ENCODE peak calls at places on chromosome 20, in five cellular contexts. X, Q, I, Y and F are unnamed samples.

GRCh38 chr20:48360338-48360698 is 467.5 kb downstream of the PREX1 start:
- DNase-seq in X (no peak), Q (no peak), I (no peak), Y (peak; percentile 68), F (no peak)

GRCh38 chr20:11979306-11980128 is 61.8 kb downstream of the BTBD3 start:
- DNase-seq in X (no peak), Q (no peak), I (no peak), Y (peak; percentile 12), F (no peak)

GRCh38 chr20:36196676-36197075 is 39.6 kb upstream of the AAR2 start:
- DNase-seq in X (no peak), Q (no peak), I (no peak), Y (no peak), F (no peak)

GRCh38 chr20:48401359-48401758 is 426.4 kb downstream of the PREX1 start:
- DNase-seq in X (no peak), Q (no peak), I (no peak), Y (no peak), F (no peak)

GRCh38 chr20:35515949-35516645 is 13.4 kb downstream of the C20orf173 start:
- DNase-seq in X (no peak), Q (peak; percentile 38), I (peak; percentile 22), Y (no peak), F (no peak)

GRCh38 chr20:47300071-47300470 is 56.4 kb downstream of the ZMYND8 start:
- DNase-seq in X (no peak), Q (no peak), I (no peak), Y (no peak), F (no peak)

GRCh38 chr20:38604873-38605303 is 3.3 kb downstream of the ARHGAP40 start:
- DNase-seq in X (peak; percentile 100), Q (peak; percentile 92), I (no peak), Y (no peak), F (no peak)

GRCh38 chr20:25203089-25203488 is 7.6 kb downstream of the ENTPD6 start:
- DNase-seq in X (no peak), Q (no peak), I (no peak), Y (no peak), F (no peak)

GRCh38 chr20:60238992-60239655 is 280.9 kb downstream of the CDH26 start:
- DNase-seq in X (no peak), Q (no peak), I (no peak), Y (no peak), F (no peak)

GRCh38 chr20:184288-184687 is 5.2 kb downstream of the DEFB128 start:
- DNase-seq in X (no peak), Q (no peak), I (no peak), Y (no peak), F (no peak)

GRCh38 chr20:856361-856775 is 22.9 kb downstream of the FAM110A start:
- DNase-seq in X (no peak), Q (peak; percentile 72), I (no peak), Y (no peak), F (no peak)

GRCh38 chr20:10469599-10469998 is 34.5 kb downstream of the SLX4IP start:
- DNase-seq in X (peak; percentile 77), Q (peak; percentile 76), I (peak; percentile 38), Y (no peak), F (no peak)

GRCh38 chr20:50281831-50282591 is 91.4 kb downstream of the CEBPB start:
- DNase-seq in X (peak; percentile 71), Q (no peak), I (peak; percentile 76), Y (no peak), F (no peak)

GRCh38 chr20:61210862-61211261 is 41.2 kb upstream of the CDH4 start:
- DNase-seq in X (no peak), Q (no peak), I (no peak), Y (no peak), F (no peak)

GRCh38 chr20:32532246-32532645 is 52.9 kb downstream of the NOL4L start:
- DNase-seq in X (no peak), Q (no peak), I (no peak), Y (no peak), F (no peak)

GRCh38 chr20:63087872-63088680 is 81.3 kb upstream of the BHLHE23 start:
- DNase-seq in X (no peak), Q (no peak), I (no peak), Y (no peak), F (no peak)

GRCh38 chr20:59178983-59179595 is 15.5 kb downstream of the ZNF831 start:
- DNase-seq in X (no peak), Q (no peak), I (no peak), Y (no peak), F (no peak)

GRCh38 chr20:49753133-49753532 is 39.5 kb upstream of the B4GALT5 start:
- DNase-seq in X (no peak), Q (no peak), I (no peak), Y (no peak), F (no peak)

GRCh38 chr20:25989196-25989595 is 292.5 kb upstream of the ZNF337 start:
- DNase-seq in X (no peak), Q (no peak), I (no peak), Y (no peak), F (no peak)

GRCh38 chr20:7926767-7927166 is 13.5 kb downstream of the HAO1 start:
- DNase-seq in X (peak; percentile 23), Q (no peak), I (no peak), Y (no peak), F (no peak)

GRCh38 chr20:13260620-13261279 is 39.7 kb downstream of the ISM1 start:
- DNase-seq in X (peak; percentile 52), Q (no peak), I (no peak), Y (no peak), F (no peak)

GRCh38 chr20:51562334-51563140 is 20.0 kb upstream of the NFATC2 start:
- DNase-seq in X (no peak), Q (peak; percentile 65), I (no peak), Y (no peak), F (peak; percentile 85)

GRCh38 chr20:60953311-60953710 is 298.8 kb upstream of the CDH4 start:
- DNase-seq in X (no peak), Q (no peak), I (no peak), Y (no peak), F (no peak)

GRCh38 chr20:8020314-8021079 is 936 bp upstream of the TMX4 start:
- DNase-seq in X (peak; percentile 23), Q (no peak), I (no peak), Y (peak; percentile 85), F (no peak)

GRCh38 chr20:841568-842546 is 8.3 kb downstream of the FAM110A start:
- DNase-seq in X (no peak), Q (no peak), I (no peak), Y (no peak), F (peak; percentile 78)

GRCh38 chr20:49627329-49627761 is 59.4 kb upstream of the PTGIS start:
- DNase-seq in X (no peak), Q (no peak), I (no peak), Y (no peak), F (no peak)

GRCh38 chr20:47502801-47503239 is 1.1 kb downstream of the NCOA3 start:
- DNase-seq in X (peak; percentile 52), Q (peak; percentile 44), I (peak; percentile 35), Y (no peak), F (no peak)

GRCh38 chr20:56439784-56440291 is 27.8 kb downstream of the CASS4 start:
- DNase-seq in X (no peak), Q (no peak), I (no peak), Y (no peak), F (no peak)
- TF ChIP-seq HDAC2 in X (no peak), Q (no peak), I (no peak), Y (no peak), F (no peak)

GRCh38 chr20:44342240-44342639 is 5.4 kb downstream of the R3HDML start:
- DNase-seq in X (no peak), Q (no peak), I (peak; percentile 11), Y (no peak), F (no peak)
- TF ChIP-seq HDAC2 in X (no peak), Q (no peak), I (no peak), Y (no peak), F (no peak)

DNA sequence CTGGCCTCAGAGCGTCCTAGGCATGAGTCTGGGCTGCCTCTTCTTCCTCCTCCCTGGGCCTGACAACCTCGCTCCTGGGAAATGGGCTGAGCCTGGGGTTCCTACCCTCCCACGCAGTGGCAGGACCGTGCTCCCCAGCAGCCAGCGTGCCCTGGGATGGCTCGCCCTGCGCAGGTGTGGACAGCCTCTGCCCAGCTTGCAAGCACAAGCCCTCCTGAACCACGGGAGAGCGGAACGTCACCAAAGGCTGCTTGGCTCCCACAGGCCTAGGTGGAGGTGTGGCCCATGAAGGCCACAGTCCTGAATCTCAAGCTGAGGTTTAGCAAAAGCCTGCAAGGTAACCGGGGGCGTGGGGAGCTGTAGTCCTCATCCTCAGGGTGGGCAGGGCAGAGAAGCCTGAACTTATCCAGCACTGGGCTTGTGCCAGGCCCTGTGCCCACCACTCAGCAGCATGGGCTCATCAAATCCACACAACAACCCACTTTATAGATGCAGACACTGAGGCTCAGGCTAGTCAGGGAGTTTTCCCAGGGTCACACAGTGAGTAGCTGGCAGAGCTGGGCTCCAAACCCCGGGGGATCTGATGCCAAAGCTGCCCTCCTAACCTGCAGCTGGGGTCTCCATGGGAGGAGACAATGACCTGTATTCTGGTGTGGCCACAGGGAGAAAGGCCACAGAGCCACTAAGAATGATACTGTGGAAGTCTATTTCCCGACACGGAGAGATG is 25.3 kb downstream of the RBM38 start:
- DNase-seq in X (no peak), Q (no peak), I (no peak), Y (no peak), F (no peak)
- TF ChIP-seq HDAC2 in X (no peak), Q (no peak), I (no peak), Y (no peak), F (no peak)

GRCh38 chr20:17228624-17229061 is 1.8 kb downstream of the PCSK2 start:
- DNase-seq in X (no peak), Q (no peak), I (no peak), Y (no peak), F (peak; percentile 76)
- TF ChIP-seq HDAC2 in X (no peak), Q (no peak), I (no peak), Y (no peak), F (no peak)

DNA sequence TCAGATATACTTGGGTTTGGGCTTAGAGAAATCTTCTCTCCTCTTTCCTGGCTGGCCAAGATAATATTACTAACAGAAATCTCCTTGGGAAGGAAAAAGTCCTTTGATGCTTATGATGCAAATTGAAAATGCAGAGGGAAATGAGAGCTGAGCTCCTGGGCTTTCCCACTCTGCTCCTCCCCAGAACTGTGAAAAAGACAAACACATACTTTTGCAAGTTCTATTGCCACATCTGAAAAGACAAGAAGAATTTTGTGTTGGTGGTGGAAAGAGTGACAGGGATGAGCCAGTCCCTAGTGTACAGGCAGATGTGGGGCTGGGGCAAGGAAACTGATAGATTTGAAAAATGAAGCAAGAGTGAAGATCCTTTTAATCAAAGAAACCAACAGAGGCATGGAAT is 185.8 kb downstream of the ANKRD60 start:
- DNase-seq in X (no peak), Q (no peak), I (no peak), Y (no peak), F (no peak)
- TF ChIP-seq HDAC2 in X (no peak), Q (no peak), I (no peak), Y (no peak), F (no peak)

DNA sequence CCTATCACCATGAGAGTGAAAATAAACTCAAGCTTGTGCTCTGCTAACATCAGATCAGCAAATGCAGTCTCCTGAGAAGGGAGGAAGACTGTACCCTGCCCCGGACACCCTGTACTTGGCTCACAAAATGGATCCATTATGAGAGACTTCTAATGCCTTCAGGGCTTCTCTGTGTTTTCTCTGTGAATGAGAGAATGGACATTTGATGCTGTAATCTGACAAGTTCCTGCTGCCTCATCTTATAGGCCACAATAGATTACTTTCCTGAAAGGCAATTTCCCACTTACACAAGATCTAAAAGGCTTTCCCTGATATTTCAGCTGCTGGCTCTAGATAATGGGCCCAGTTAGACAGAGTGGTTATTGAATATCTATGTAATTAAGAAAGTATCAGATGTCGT is 117.2 kb downstream of the OTOR start:
- DNase-seq in X (no peak), Q (no peak), I (no peak), Y (no peak), F (no peak)
- TF ChIP-seq HDAC2 in X (no peak), Q (no peak), I (no peak), Y (no peak), F (no peak)

GRCh38 chr20:17873410-17874270 is 95.0 kb downstream of the SNX5 start:
- DNase-seq in X (peak; percentile 91), Q (peak; percentile 33), I (no peak), Y (no peak), F (no peak)
- TF ChIP-seq HDAC2 in X (peak; percentile 44), Q (no peak), I (no peak), Y (no peak), F (no peak)